ENCODE peak calls at places on chromosomes 5 and 9, in five cellular contexts. Q, U, L, X and V are unnamed samples.

GRCh38 chr9:96150324-96151023 is 151.5 kb downstream of the HSD17B3 start:
- DNase-seq in L (no peak), U (no peak), X (no peak), Q (no peak), V (no peak)

GRCh38 chr9:38368731-38369130 is 23.8 kb upstream of the ALDH1B1 start:
- DNase-seq in Q (no peak), L (no peak), U (peak; percentile 85), X (no peak), V (no peak)

GRCh38 chr9:113250807-113251206 is 24.6 kb downstream of the CDC26 start:
- DNase-seq in U (no peak), X (no peak), Q (no peak), L (no peak), V (no peak)

GRCh38 chr9:105299190-105299854 is 54.9 kb downstream of the SLC44A1 start:
- DNase-seq in X (no peak), Q (no peak), U (peak; percentile 98), L (peak; percentile 95), V (peak; percentile 67)

GRCh38 chr5:14595189-14595588 is 13.6 kb downstream of the OTULINL start:
- DNase-seq in X (no peak), L (no peak), U (no peak), Q (no peak), V (no peak)

GRCh38 chr5:9483251-9483650 is 62.6 kb downstream of the SEMA5A start:
- DNase-seq in X (no peak), L (no peak), U (peak; percentile 51), Q (no peak), V (no peak)

GRCh38 chr5:148780711-148781110 is 45.7 kb upstream of the ADRB2 start:
- DNase-seq in U (no peak), Q (no peak), L (no peak), X (no peak), V (no peak)

GRCh38 chr9:136532799-136533774 is 12.8 kb downstream of the NOTCH1 start:
- DNase-seq in Q (no peak), U (no peak), X (no peak), L (no peak), V (no peak)

GRCh38 chr5:168881427-168882149 is 302.4 kb upstream of the PANK3 start:
- DNase-seq in U (no peak), Q (peak; percentile 31), L (no peak), X (no peak), V (no peak)

GRCh38 chr9:127682351-127683136 is 24.2 kb upstream of the CFAP157 start:
- DNase-seq in L (no peak), X (no peak), U (no peak), Q (no peak), V (no peak)

GRCh38 chr9:127680226-127680625 is 26.6 kb upstream of the CFAP157 start:
- DNase-seq in U (no peak), X (no peak), Q (no peak), L (no peak), V (no peak)

GRCh38 chr9:127683723-127684122 is 23.1 kb upstream of the CFAP157 start:
- DNase-seq in U (no peak), Q (no peak), X (no peak), L (peak; percentile 29), V (no peak)

GRCh38 chr9:127679506-127679905 is 27.3 kb upstream of the CFAP157 start:
- DNase-seq in U (no peak), X (no peak), Q (no peak), L (no peak), V (no peak)

DNA sequence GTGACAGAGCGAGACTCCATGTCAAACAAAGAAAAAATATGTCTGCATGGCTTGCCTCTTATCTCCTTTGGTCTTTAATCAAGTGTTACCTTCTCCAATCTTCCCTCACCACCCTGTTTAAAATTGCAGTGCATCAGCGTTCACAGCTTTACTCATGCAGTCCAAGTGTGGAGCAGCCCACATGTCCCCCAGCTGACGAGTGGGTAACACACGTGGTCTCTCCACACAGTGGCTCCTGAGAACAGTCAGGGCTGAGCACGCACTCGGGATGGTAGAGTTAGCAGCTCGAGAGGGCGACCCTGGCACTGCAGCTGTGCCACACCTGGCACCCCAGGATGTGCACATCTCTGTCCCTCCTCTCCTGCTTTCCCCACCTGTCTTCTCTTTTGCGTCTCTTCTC is 25.9 kb upstream of the CFAP157 start:
- DNase-seq in X (no peak), Q (no peak), U (no peak), L (no peak), V (no peak)
- TF ChIP-seq CTCF in X (no peak), Q (no peak), U (no peak), L (no peak), V (no peak)

DNA sequence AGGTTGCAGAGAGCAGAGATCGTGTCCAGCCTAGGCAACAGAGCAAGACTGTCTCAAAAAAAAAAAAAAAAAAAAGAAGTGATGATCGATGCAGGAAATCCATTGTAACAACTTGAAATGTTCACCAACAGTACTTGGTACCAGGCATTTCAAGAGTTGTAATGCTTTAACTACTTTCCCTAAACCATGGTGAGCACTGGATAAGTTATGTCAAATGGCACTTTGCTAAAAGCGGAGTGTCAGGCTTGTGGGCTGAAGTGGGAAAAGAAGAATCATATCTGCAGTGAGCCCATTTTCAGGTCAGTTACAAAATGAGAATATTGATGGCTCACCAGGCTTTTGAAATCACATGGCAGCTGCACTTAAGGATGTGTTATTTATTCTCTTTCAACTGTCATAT is 202.2 kb downstream of the RFK start:
- DNase-seq in U (no peak), X (no peak), Q (no peak), L (no peak), V (no peak)
- TF ChIP-seq CTCF in U (no peak), X (no peak), Q (no peak), L (no peak), V (no peak)

GRCh38 chr9:128203842-128204551 is 818 bp downstream of the DNM1 start:
- DNase-seq in X (peak; percentile 34), Q (peak; percentile 53), U (no peak), L (peak; percentile 33), V (no peak)

GRCh38 chr9:128204858-128205257 is 1.7 kb downstream of the DNM1 start:
- DNase-seq in X (no peak), U (no peak), Q (no peak), L (no peak), V (no peak)

GRCh38 chr9:128202648-128203023 is 543 bp upstream of the DNM1 start:
- DNase-seq in X (no peak), U (no peak), Q (no peak), L (no peak), V (no peak)

GRCh38 chr9:128203024-128203841 is at the start of gene DNM1:
- DNase-seq in L (peak; percentile 72), U (peak; percentile 21), X (peak; percentile 61), Q (peak; percentile 79), V (no peak)

DNA sequence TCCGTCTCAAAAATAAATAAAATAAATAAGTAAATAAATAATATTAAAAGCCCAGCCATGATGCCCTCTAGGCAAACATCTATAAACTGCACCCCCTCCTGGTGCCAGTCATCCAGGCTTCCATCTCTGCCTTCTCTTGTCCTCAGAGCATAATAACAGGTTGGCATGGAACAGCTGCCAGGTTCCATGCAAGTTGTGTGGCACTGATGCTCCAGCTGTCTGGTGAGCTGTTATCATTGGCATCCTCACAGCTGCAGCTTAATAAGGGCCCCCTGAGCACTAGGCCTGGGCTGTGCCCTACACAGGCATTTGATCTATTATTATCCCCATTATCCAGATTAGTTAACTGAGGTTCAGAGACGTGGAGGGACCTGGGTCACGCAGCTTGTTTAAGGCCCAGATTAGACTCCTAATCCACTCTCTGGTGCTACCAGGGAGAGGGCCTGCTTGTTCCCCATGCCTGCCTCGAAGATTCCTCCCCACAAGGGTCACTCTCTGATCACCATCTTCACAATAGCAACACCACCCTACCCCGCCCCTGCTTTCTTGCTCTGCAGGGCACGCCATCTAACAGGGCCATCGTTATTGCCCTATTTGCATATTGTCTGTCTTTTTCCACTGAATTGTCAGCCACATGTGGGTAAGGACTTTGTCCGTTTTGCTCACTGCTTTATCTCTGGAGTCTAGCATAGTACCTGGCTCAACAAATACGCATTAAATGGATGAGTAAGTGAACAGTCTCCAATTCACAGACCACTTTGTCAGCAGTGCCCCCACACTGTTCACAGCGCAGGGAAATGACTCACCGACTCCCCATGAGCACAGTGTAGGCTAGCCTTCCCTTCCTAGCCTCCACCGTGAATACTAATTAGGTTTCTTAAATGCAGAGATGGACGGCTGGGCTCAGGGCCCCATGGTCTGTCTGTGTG is 1.5 kb upstream of the DNM1 start:
- DNase-seq in U (no peak), Q (no peak), X (no peak), L (no peak), V (no peak)
- TF ChIP-seq CTCF in U (no peak), Q (no peak), X (no peak), L (no peak), V (no peak)

GRCh38 chr9:3760031-3760430 is 234.2 kb upstream of the RFX3 start:
- DNase-seq in L (no peak), X (no peak), U (peak; percentile 88), Q (peak; percentile 15), V (no peak)
- TF ChIP-seq CTCF in L (no peak), X (no peak), U (peak; percentile 33), Q (no peak), V (no peak)

GRCh38 chr5:163695817-163696216 is 190.4 kb downstream of the MAT2B start:
- DNase-seq in Q (no peak), X (no peak), L (no peak), U (no peak), V (no peak)

DNA sequence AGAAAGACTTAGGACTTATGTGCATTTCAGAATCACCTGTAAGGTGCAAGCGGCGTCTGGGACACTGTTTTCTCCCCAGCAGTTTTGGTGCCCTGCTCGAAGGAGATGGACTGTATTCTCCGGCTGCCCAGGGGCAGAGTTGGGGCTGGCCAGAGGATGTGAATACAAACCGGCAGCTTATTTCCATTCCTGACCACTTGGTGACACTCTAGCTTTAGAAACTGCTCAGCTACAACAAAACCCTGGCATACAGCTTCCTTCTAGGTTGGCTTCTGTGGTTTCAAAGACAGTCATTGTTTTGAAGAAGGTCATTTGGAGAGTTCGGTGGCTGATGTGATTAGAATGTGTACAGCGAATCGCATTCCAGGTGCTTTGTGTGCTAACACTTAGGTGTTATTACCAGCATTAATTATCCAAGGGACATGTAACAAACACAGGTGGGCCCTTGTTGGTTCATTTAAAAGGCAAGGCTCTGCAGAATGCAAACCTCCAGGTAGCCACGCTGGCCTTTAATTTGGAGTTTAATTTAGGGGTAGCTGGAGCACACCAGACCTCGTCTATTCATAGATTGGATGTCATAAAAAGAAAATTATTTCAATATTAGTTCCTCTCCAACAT is 191.0 kb downstream of the MAT2B start:
- DNase-seq in Q (peak; percentile 49), U (peak; percentile 67), X (no peak), L (peak; percentile 87), V (no peak)
- TF ChIP-seq CTCF in Q (peak; percentile 74), U (peak; percentile 79), X (peak; percentile 52), L (peak; percentile 81), V (peak; percentile 56)

GRCh38 chr5:141383345-141383744 is 803 bp downstream of the PCDHGA7 start:
- DNase-seq in L (no peak), U (no peak), Q (no peak), X (no peak), V (no peak)

GRCh38 chr5:141388661-141389060 is 1.2 kb downstream of the PCDHGB4 start:
- DNase-seq in U (no peak), Q (no peak), X (no peak), L (no peak), V (no peak)

GRCh38 chr5:141384471-141385267 is 2.1 kb downstream of the PCDHGA7 start:
- DNase-seq in L (no peak), X (no peak), Q (no peak), U (no peak), V (no peak)

GRCh38 chr5:141382469-141383294 is at the start of gene PCDHGA7:
- DNase-seq in Q (no peak), U (peak; percentile 12), X (no peak), L (peak; percentile 38), V (no peak)
- TF ChIP-seq CTCF in Q (no peak), U (peak; percentile 29), X (peak; percentile 47), L (peak; percentile 33), V (no peak)